ENCODE peak calls at places on chromosomes 3 and 15, in six cellular contexts. I, B, V, H, U and J are unnamed samples. For H3K4me1 and H3K9me3, the result is how much of the 10 kb centered on the place peaks cover.

GRCh38 chr3:27585429-27585828 is 101.2 kb upstream of the SLC4A7 start:
- DNase-seq in U (no peak), B (no peak), H (peak), V (no peak), I (no peak), J (no peak)

GRCh38 chr15:86010398-86010797 is 69.3 kb upstream of the AGBL1 start:
- DNase-seq in B (no peak), U (no peak), I (no peak), V (no peak), H (no peak), J (no peak)

GRCh38 chr15:82536409-82537350 is 3.6 kb downstream of the RPS17 start:
- DNase-seq in I (no peak), B (no peak), H (no peak), V (no peak), U (no peak), J (peak)

GRCh38 chr15:25852696-25853524 is 10.2 kb downstream of the ATP10A start:
- DNase-seq in I (no peak), H (no peak), B (no peak), U (no peak), V (no peak), J (peak)

GRCh38 chr3:79564192-79564591 is 203.6 kb downstream of the ROBO1 start:
- DNase-seq in U (no peak), V (no peak), B (no peak), H (no peak), I (no peak), J (no peak)

GRCh38 chr3:183688869-183689268 is 8.7 kb upstream of the YEATS2 start:
- DNase-seq in V (no peak), U (peak), I (no peak), B (no peak), H (no peak), J (no peak)

GRCh38 chr15:101675796-101676582 is 23.8 kb upstream of the TM2D3 start:
- DNase-seq in I (no peak), V (no peak), U (peak), B (peak), H (no peak), J (no peak)

GRCh38 chr15:69820819-69821218 is 276.9 kb downstream of the TLE3 start:
- DNase-seq in I (no peak), V (no peak), B (no peak), U (no peak), H (no peak), J (no peak)

GRCh38 chr3:31157893-31158620 is 263.6 kb upstream of the GADL1 start:
- DNase-seq in B (no peak), V (no peak), I (peak), U (no peak), H (no peak), J (peak)

GRCh38 chr15:76991048-76991447 is 3.9 kb upstream of the PSTPIP1 start:
- DNase-seq in I (no peak), V (no peak), B (no peak), H (no peak), U (no peak), J (no peak)

GRCh38 chr15:31278056-31278445 is 48.6 kb upstream of the KLF13 start:
- DNase-seq in H (no peak), U (no peak), I (no peak), B (no peak), V (no peak), J (no peak)

GRCh38 chr3:146065573-146066006 is 95.4 kb downstream of the PLOD2 start:
- DNase-seq in I (peak), U (peak), B (no peak), V (no peak), H (peak), J (peak)

GRCh38 chr3:127815001-127815400 is 7.3 kb downstream of the MGLL start:
- DNase-seq in H (no peak), V (no peak), U (peak), I (no peak), B (no peak), J (no peak)

GRCh38 chr3:127817331-127817821 is 4.9 kb downstream of the MGLL start:
- DNase-seq in V (no peak), B (no peak), I (no peak), U (peak), H (peak), J (no peak)

GRCh38 chr3:127815641-127816605 is 6.4 kb downstream of the MGLL start:
- DNase-seq in I (no peak), B (no peak), H (peak), U (no peak), V (no peak), J (no peak)

GRCh38 chr3:127819086-127819485 is 3.2 kb downstream of the MGLL start:
- DNase-seq in H (peak), V (no peak), B (no peak), U (no peak), I (no peak), J (no peak)

DNA sequence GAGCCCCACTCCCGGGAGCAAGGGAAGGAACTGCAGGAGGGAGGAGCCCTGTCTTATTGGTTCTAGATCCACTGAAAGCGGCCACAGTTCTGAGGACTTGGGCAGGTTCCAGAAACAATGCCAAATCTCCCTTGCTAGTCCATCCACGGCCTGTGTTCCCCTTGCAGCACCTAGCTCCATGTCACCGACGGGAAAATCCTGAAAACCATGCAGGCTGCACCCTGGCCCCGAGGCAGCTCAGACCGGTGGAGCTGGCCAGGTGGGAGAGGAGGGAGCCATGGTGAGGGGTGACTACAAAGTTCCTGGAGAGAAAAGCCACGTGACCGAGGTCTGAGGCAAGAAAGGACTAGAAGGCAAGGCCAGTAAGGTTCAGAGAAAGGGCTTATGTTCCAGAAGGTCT is 5.5 kb downstream of the MGLL start:
- DNase-seq in U (no peak), I (no peak), H (no peak), V (no peak), B (no peak), J (no peak)
- H3K4me1 ChIP-seq in U (under half), I (under half), H (under half), V (under half), B (half or more), J (under half)

DNA sequence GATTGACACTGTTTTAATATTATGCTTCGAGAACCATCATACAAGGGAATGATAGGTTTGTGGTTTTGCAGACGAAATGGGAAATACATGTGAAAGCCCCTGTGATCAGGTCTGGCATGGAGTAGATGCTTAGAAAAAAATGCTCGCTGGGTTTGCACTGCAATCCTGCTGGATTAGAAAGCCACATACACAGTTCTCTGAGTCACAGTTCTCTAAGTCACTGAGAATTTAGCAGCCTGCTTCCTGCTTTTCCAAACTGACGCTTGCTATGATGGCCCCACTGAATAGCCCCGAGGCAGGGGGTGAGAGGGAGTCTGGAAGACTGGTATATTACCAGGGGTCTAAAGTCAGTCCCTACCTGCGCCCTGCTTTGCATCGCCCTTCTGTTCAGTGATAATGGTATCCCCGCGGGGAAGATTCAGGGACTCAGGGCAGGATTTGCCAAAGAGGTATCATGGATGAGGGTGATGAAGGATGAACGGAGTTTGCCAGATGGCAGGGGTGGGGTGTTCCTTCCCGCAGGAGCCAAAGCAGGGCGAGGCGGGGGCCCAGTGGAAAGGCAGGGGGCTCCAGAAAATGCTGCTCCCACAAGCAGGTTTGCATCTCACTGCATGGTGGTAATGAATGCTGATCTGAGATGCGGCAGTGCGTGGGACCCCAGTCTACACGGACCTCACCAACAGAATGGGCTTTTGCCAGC is 82.3 kb downstream of the IQSEC1 start:
- DNase-seq in U (peak), I (no peak), H (no peak), B (no peak), V (no peak), J (no peak)
- H3K4me3 ChIP-seq in U (no peak), I (no peak), H (no peak), B (no peak), V (no peak), J (no peak)

GRCh38 chr15:55527150-55527549 is 19.1 kb upstream of the DNAAF4 start:
- DNase-seq in H (no peak), I (no peak), B (no peak), V (no peak), U (no peak), J (no peak)
- H3K9me3 ChIP-seq in H (under half), I (under half), B (under half), V (under half), U (under half), J (under half)

GRCh38 chr3:38157562-38157961 is 7.8 kb upstream of the OXSR1 start:
- DNase-seq in V (no peak), U (no peak), H (no peak), B (no peak), I (peak), J (no peak)
- H3K4me1 ChIP-seq in V (under half), U (under half), H (under half), B (under half), I (under half), J (under half)

DNA sequence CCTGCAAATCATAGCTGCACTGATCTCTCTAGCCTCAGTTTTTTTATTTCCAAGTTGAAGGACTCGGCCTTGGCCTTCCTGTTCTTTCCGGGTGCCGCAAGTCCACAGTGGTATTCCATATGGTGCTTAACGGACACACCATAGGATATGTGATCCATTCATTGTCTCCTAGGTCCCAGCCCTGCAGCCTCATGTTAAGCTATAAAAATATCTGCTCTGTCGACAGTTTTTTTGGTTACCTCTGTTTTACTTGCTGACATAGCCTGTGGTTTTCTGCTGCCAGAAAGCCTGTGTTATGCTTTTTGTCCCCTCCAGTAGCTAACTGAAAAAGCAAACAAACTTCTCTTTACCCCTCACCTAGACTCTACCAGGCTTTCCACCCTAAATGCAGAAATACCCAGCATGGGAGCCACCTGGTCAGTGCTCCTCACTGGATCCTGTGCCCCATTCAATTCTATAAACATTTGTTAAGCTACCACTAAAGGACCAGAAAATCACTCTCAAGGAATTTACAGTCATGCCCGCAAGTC is 5.3 kb downstream of the INAFM2 start:
- DNase-seq in I (no peak), H (no peak), U (no peak), B (no peak), V (no peak), J (no peak)
- H3K4me3 ChIP-seq in I (peak), H (no peak), U (no peak), B (no peak), V (no peak), J (no peak)

GRCh38 chr15:46589088-46589487 is 954.3 kb downstream of the SQOR start:
- DNase-seq in I (no peak), V (no peak), H (no peak), B (no peak), U (no peak), J (no peak)
- H3K9me3 ChIP-seq in I (under half), V (under half), H (under half), B (under half), U (under half), J (under half)

GRCh38 chr15:67080900-67081431 is 15.6 kb downstream of the SMAD3 start:
- DNase-seq in B (no peak), I (no peak), V (peak), U (peak), H (no peak), J (no peak)
- H3K4me1 ChIP-seq in B (half or more), I (under half), V (under half), U (half or more), H (under half), J (under half)

DNA sequence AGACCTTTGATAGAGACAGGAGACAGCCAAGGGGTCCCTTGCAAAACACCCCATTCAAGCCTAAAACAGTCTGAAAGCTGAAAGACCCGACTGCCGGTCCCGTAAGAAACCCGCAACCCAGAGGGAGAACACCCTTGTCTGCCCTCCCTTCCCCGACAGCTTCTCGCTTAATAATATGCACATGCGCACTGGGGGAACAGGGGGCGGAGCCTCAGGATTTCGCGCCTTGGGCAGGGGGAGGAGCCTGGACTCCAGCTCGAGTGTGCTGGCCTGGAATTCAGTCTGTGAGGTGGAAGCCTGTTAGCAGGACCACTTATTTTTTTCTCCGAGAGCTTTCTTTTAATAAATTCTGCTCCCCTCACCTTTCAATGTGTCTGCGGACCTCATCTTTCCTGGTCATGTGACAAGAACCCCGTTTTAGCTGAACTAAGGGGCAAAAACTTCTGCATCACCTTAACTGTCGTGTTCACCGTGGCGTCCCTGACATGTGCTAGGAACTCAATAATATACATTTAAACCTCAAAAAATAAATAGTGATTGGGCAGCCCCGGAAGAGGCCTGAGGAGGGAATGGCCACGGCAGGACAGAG is 17.0 kb downstream of the TNFAIP8L3 start:
- DNase-seq in I (peak), U (peak), B (no peak), V (peak), H (peak), J (no peak)
- H3K4me3 ChIP-seq in I (no peak), U (no peak), B (no peak), V (peak), H (peak), J (no peak)

GRCh38 chr15:81316267-81316666 is 7.7 kb downstream of the STARD5 start:
- DNase-seq in V (no peak), H (no peak), B (no peak), I (no peak), U (no peak), J (no peak)
- H3K9me3 ChIP-seq in V (under half), H (under half), B (under half), I (under half), U (under half), J (under half)